ENCODE peak calls at places on chromosomes 13 and 19, in five cellular contexts. C, E, D, O and L are unnamed samples.

GRCh38 chr13:111658150-111659100 is 338.0 kb downstream of the TEX29 start:
- DNase-seq in O (no peak), E (no peak), D (no peak), C (no peak), L (no peak)

GRCh38 chr19:4691383-4691782 is 21.2 kb upstream of the MYDGF start:
- DNase-seq in D (no peak), C (no peak), O (no peak), E (no peak), L (no peak)

GRCh38 chr19:48926909-48927308 is 6.6 kb upstream of the DHDH start:
- DNase-seq in O (no peak), C (no peak), E (no peak), D (peak), L (peak)

GRCh38 chr13:49995535-49996165 is 1.2 kb upstream of the TRIM13 start:
- DNase-seq in D (no peak), O (peak), E (no peak), C (no peak), L (no peak)

GRCh38 chr13:50893211-50893852 is 16.3 kb upstream of the RNASEH2B start:
- DNase-seq in E (no peak), C (no peak), D (no peak), O (no peak), L (no peak)

GRCh38 chr13:90738881-90739280 is 608.6 kb upstream of the MIR17HG start:
- DNase-seq in D (no peak), E (no peak), C (no peak), O (no peak), L (no peak)

GRCh38 chr19:54791476-54791875 is 11.9 kb upstream of the KIR2DL4 start:
- DNase-seq in E (no peak), O (peak), C (no peak), D (no peak), L (no peak)

GRCh38 chr13:75771818-75772217 is 135.7 kb downstream of the LMO7 start:
- DNase-seq in O (no peak), D (no peak), C (no peak), E (no peak), L (no peak)

GRCh38 chr13:110387451-110388140 is 80.5 kb downstream of the COL4A2 start:
- DNase-seq in E (no peak), C (peak), D (no peak), O (no peak), L (no peak)

GRCh38 chr13:29595380-29596063 is at the start of gene SLC7A1:
- DNase-seq in E (peak), D (peak), O (peak), C (peak), L (no peak)

GRCh38 chr13:73985789-73986188 is 148.4 kb downstream of the KLF12 start:
- DNase-seq in E (no peak), O (no peak), D (no peak), C (no peak), L (no peak)

GRCh38 chr13:113585828-113586355 is 1.3 kb downstream of the TFDP1 start:
- DNase-seq in E (no peak), O (no peak), D (no peak), C (no peak), L (no peak)

GRCh38 chr19:2428027-2428690 is 773 bp upstream of the TIMM13 start:
- DNase-seq in C (peak), O (no peak), D (no peak), E (peak), L (no peak)

GRCh38 chr19:5594521-5594950 is 26.8 kb upstream of the TINCR start:
- DNase-seq in O (no peak), E (no peak), C (no peak), D (no peak), L (no peak)

GRCh38 chr13:25406377-25406776 is 34.6 kb downstream of the ATP8A2 start:
- DNase-seq in D (no peak), E (no peak), C (no peak), O (peak), L (no peak)

GRCh38 chr13:51499841-51500240 is 47.0 kb upstream of the INTS6 start:
- DNase-seq in D (no peak), O (no peak), E (no peak), C (no peak), L (no peak)

GRCh38 chr13:94329277-94329676 is 150.2 kb downstream of the DCT start:
- DNase-seq in D (no peak), C (no peak), O (no peak), E (no peak), L (no peak)

GRCh38 chr19:56221851-56222250 is 19.8 kb downstream of the ZSCAN5C start:
- DNase-seq in C (no peak), D (no peak), O (no peak), E (no peak), L (no peak)

GRCh38 chr19:14460935-14461334 is 14.2 kb downstream of the PTGER1 start:
- DNase-seq in O (no peak), E (no peak), C (no peak), D (no peak), L (no peak)

GRCh38 chr13:25281937-25282332 is 5.4 kb downstream of the MTMR6 start:
- DNase-seq in D (no peak), O (no peak), C (no peak), E (no peak), L (no peak)

GRCh38 chr13:29497137-29497654 is 98.3 kb downstream of the SLC7A1 start:
- DNase-seq in D (no peak), O (no peak), E (peak), C (peak), L (no peak)

GRCh38 chr13:24110011-24110410 is 50.5 kb upstream of the SPATA13 start:
- DNase-seq in C (no peak), E (no peak), O (no peak), D (no peak), L (no peak)

GRCh38 chr19:13022111-13022858 is 27.0 kb downstream of the NFIX start:
- DNase-seq in O (no peak), E (no peak), C (peak), D (no peak), L (no peak)

GRCh38 chr13:46179576-46180368 is 2.2 kb downstream of the LCP1 start:
- DNase-seq in O (peak), C (peak), E (no peak), D (peak), L (no peak)

GRCh38 chr13:112690242-112690943 is 555 bp downstream of the ATP11A start:
- DNase-seq in C (peak), O (no peak), D (no peak), E (peak), L (no peak)

GRCh38 chr19:58328999-58329398 is 2.2 kb downstream of the ZSCAN22 start:
- DNase-seq in E (no peak), C (no peak), D (no peak), O (peak), L (no peak)

GRCh38 chr13:80551650-80552497 is 210.9 kb upstream of the SPRY2 start:
- DNase-seq in D (no peak), C (no peak), O (no peak), E (no peak), L (no peak)

GRCh38 chr13:99028890-99029289 is 51.0 kb upstream of the DOCK9 start:
- DNase-seq in E (no peak), O (peak), D (peak), C (no peak), L (no peak)

GRCh38 chr19:35088514-35088913 is 27.1 kb upstream of the FXYD3 start:
- DNase-seq in C (no peak), D (no peak), E (no peak), O (no peak), L (peak)

GRCh38 chr19:50328257-50329145 is 676 bp downstream of the KCNC3 start:
- DNase-seq in E (peak), O (peak), D (no peak), C (peak), L (no peak)

GRCh38 chr13:94829801-94830200 is 117.5 kb upstream of the SOX21 start:
- DNase-seq in D (no peak), E (no peak), O (no peak), C (no peak), L (no peak)

GRCh38 chr13:30307194-30307965 is at the start of gene KATNAL1:
- DNase-seq in D (peak), C (peak), E (peak), O (peak), L (no peak)

GRCh38 chr13:33052446-33052845 is 36.2 kb downstream of the KL start:
- DNase-seq in D (no peak), E (no peak), O (no peak), C (no peak), L (no peak)
- H3K27ac ChIP-seq in D (no peak), E (no peak), O (no peak), C (peak), L (no peak)

DNA sequence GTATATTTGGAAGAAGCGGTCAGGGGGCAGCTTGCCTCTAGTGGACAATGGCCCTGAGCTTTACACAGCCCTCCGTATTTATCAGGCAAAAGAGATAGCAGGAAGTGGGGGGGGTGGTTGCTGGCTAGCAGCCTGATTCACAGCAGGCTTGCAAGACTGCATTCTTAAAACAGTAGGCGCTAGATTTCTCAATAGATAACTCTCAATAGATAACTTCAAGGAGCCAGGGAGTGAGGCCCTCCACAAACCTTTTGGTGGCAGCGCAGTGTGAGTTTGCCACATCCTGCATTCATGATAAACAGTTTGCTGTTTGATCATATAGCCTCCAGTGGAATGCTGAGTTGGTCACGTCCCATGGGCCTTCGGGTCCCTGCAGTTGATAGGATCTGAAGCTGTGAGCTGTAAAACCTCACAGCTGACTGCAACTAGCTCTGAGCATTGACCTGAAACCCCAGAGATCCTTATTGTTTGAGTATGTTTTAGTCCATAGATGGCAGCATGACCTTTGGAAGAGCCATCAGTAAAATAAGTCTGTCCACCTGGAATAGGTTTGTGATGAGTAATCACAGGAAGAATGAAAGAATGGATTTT is 12.2 kb downstream of the FPR3 start:
- DNase-seq in C (no peak), O (no peak), E (no peak), D (no peak), L (no peak)
- H3K27ac ChIP-seq in C (no peak), O (no peak), E (no peak), D (peak), L (peak)

GRCh38 chr19:7654401-7654800 is 14.4 kb upstream of the RETN start:
- DNase-seq in O (no peak), C (no peak), E (no peak), D (no peak), L (no peak)

GRCh38 chr19:7650148-7650547 is 13.2 kb downstream of the STXBP2 start:
- DNase-seq in O (no peak), C (no peak), D (no peak), E (no peak), L (no peak)

GRCh38 chr19:7655581-7655980 is 13.3 kb upstream of the RETN start:
- DNase-seq in D (no peak), E (no peak), C (no peak), O (no peak), L (no peak)

GRCh38 chr19:7648265-7649014 is 11.5 kb downstream of the STXBP2 start:
- DNase-seq in D (no peak), O (no peak), E (no peak), C (no peak), L (no peak)

DNA sequence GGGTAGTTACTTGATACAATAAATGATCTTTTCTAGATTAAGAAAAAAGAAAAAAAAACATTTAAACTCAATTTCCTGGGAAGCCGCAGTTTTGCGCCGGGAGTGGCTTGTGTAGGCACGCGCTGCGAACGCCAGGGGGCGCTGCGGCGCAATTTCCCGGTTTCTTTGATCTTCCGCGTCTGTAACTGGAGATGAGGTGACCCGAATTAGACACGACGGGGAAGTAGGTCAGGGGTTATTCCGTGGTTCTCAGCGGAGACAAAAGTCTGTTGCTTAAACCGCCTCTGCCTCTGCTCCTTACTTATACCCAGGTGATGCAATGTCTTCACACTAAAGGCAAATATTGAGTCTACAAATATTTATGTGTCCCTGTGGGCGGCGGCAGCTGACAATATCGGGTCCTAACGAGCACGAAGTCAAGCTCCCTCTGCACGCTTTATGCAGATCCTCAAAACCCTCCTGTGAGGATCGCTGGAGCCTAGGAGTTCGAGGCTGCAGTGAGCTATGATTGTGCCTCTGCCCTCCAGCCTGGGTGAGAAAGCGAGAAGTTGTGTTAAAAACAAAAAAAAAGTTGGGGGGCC is 15.2 kb downstream of the STXBP2 start:
- DNase-seq in O (peak), C (peak), D (peak), E (peak), L (peak)
- H3K27ac ChIP-seq in O (no peak), C (no peak), D (peak), E (peak), L (peak)

DNA sequence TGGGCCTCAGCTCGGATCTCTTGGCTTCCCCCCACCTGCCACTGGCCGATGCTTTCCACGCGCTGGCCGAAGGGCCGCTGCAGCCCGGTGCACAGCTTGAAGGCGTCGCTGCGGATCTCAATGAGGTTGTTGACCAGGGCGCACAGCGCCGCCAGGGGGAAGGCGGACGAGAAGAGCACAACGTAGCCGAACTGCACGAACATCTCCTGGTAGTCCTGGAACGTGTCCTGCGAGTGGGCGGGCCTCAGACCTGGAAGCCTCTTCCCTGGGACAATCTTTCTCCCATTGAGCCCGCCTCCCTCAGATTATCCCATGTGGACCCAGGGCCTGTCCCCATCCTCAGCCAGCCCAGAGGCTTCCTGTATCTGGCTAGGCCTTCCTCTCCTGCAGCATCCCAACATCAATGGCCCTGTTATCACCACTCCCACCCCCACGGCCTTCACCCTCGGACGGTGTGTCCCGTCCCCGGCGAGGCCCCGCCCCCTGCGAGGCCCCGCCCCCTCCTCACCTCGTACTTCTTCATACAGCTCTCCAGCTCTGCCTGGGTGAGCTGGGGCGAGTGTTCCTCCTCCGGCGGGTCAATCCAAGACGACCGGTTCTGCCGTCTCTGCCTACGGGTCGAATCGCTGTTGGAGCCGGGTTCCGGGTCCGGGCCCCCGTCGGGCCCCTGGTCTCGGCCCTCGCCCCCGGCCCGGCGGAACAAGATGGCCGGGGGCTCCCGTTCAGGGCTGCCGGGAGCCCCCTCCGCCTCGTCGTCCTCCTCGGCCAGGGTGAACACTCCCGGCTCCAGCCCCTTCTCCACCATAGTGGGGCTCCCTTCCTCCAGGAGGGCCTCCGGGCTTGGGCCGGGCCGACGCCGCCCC is 6.8 kb downstream of the ANO8 start:
- DNase-seq in C (no peak), E (no peak), D (peak), O (peak), L (peak)
- H3K27ac ChIP-seq in C (no peak), E (peak), D (no peak), O (no peak), L (peak)